ENCODE peak calls at places on chromosome 5, in ten cellular contexts. Q is psoas muscle; O is ovary; T is CD8-positive, alpha-beta T cell; G is hepatocyte; S is colonic mucosa; R is CD8-positive, alpha-beta memory T cell; I is left lung; C is mesendoderm; Z is HepG2. U is an unnamed sample.

GRCh38 chr5:57538341-57538955 is 55.8 kb upstream of the ACTBL2 start:
- DNase-seq in Q (no peak), O (no peak), T (no peak), G (no peak), S (no peak), R (no peak), I (no peak), C (no peak), Z (no peak), U (no peak)

GRCh38 chr5:160064979-160065619 is 54.2 kb downstream of the PWWP2A start:
- DNase-seq in Q (no peak), O (no peak), T (no peak), G (peak; percentile 73), S (peak; percentile 91), R (no peak), I (no peak), C (no peak), Z (no peak), U (no peak)

GRCh38 chr5:68730220-68731010 is 363.4 kb upstream of the SLC30A5 start:
- DNase-seq in Q (no peak), O (peak; percentile 41), T (no peak), G (peak; percentile 62), S (no peak), R (no peak), I (no peak), C (peak; percentile 39), Z (no peak), U (no peak)

GRCh38 chr5:137498736-137499505 is at the start of gene SPOCK1:
- DNase-seq in Q (peak; percentile 86), O (peak; percentile 25), T (peak; percentile 13), G (peak; percentile 94), S (peak; percentile 50), R (peak; percentile 27), I (peak; percentile 50), C (peak; percentile 83), Z (peak; percentile 14), U (peak; percentile 75)

GRCh38 chr5:1800470-1801060 is 642 bp upstream of the NDUFS6 start:
- DNase-seq in Q (no peak), O (no peak), T (no peak), G (no peak), S (peak; percentile 38), R (peak; percentile 70), I (peak; percentile 43), C (peak; percentile 37), Z (peak; percentile 25), U (no peak)

GRCh38 chr5:1779021-1779680 is 20.5 kb downstream of the MRPL36 start:
- DNase-seq in Q (no peak), O (peak; percentile 5), T (no peak), G (no peak), S (no peak), R (no peak), I (peak; percentile 20), C (no peak), Z (no peak), U (no peak)

GRCh38 chr5:9477537-9477936 is 68.3 kb downstream of the SEMA5A start:
- DNase-seq in Q (no peak), O (no peak), T (no peak), G (no peak), S (no peak), R (no peak), I (no peak), C (no peak), Z (no peak), U (no peak)

GRCh38 chr5:73706963-73707362 is 81.0 kb downstream of the ARHGEF28 start:
- DNase-seq in Q (no peak), O (no peak), T (no peak), G (no peak), S (no peak), R (no peak), I (no peak), C (no peak), Z (no peak), U (no peak)

GRCh38 chr5:3346111-3346820 is 249.4 kb upstream of the IRX1 start:
- DNase-seq in Q (peak; percentile 20), O (no peak), T (no peak), G (no peak), S (peak; percentile 5), R (no peak), I (no peak), C (no peak), Z (no peak), U (no peak)

GRCh38 chr5:3344671-3345070 is 251.0 kb upstream of the IRX1 start:
- DNase-seq in Q (peak; percentile 15), O (no peak), T (no peak), G (no peak), S (no peak), R (no peak), I (no peak), C (no peak), Z (no peak), U (no peak)

GRCh38 chr5:3343911-3344310 is 251.7 kb upstream of the IRX1 start:
- DNase-seq in Q (peak; percentile 3), O (no peak), T (no peak), G (no peak), S (no peak), R (no peak), I (no peak), C (no peak), Z (no peak), U (no peak)

GRCh38 chr5:3343211-3343610 is 252.4 kb upstream of the IRX1 start:
- DNase-seq in Q (peak; percentile 26), O (no peak), T (no peak), G (no peak), S (no peak), R (no peak), I (no peak), C (no peak), Z (no peak), U (no peak)

DNA sequence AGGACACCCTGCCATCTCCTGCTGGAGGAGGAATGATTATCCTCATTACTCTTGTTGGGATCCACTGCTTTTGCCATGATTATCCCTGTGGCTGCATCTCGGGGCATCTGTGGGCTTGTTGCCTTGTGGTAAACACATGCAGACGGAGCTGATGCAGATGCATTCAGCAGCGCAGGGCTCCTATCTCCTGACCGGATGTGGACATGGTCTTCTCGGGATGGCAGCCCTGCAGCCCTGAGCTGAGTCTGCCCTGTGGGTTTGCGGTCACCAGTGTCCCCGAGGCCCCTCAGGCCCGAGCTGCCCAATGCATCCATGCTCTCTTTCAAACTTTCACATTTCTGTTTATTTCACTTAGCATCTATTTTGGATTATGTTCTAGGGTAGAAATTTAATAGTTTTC is 250.4 kb upstream of the IRX1 start:
- DNase-seq in Q (peak; percentile 12), O (no peak), T (no peak), G (no peak), S (no peak), R (no peak), I (no peak), C (no peak), Z (no peak), U (no peak)
- H3K4me1 ChIP-seq in Q (no peaks in the 10 kb centered on the region), O (no peaks in the 10 kb centered on the region), T (no peaks in the 10 kb centered on the region), G (no peaks in the 10 kb centered on the region), S (no peaks in the 10 kb centered on the region), R (no peaks in the 10 kb centered on the region), I (no peaks in the 10 kb centered on the region), C (no peaks in the 10 kb centered on the region), Z (no peaks in the 10 kb centered on the region), U (no peaks in the 10 kb centered on the region)

DNA sequence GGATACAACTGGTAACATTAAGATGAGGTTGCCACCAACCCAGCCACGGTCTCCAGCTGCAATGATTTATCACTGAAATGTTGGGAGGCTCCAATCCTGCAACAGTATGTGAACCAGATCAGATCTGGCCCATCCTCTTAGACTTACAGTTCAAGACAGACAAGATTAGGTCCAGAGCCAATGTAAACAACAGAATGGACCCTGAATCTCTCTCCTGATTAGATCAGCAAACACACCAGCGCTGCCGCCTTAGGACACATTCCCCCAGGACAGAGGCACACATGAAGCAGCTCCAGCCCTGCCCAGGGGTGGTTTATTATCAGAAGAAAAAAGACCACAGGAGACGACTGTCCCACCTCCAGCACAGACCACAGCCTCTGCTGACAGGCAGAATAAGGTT is 82.1 kb downstream of the SLIT3 start:
- DNase-seq in Q (no peak), O (no peak), T (no peak), G (peak; percentile 30), S (no peak), R (no peak), I (no peak), C (peak; percentile 26), Z (peak; percentile 53), U (no peak)
- H3K4me1 ChIP-seq in Q (no peaks in the 10 kb centered on the region), O (no peaks in the 10 kb centered on the region), T (no peaks in the 10 kb centered on the region), G (peaks cover 31% of the 10 kb centered on the region), S (no peaks in the 10 kb centered on the region), R (no peaks in the 10 kb centered on the region), I (no peaks in the 10 kb centered on the region), C (peaks cover 9% of the 10 kb centered on the region), Z (peaks cover 14% of the 10 kb centered on the region), U (no peaks in the 10 kb centered on the region)

GRCh38 chr5:157965989-157966388 is 107.0 kb upstream of the CLINT1 start:
- DNase-seq in Q (no peak), O (no peak), T (no peak), G (no peak), S (no peak), R (no peak), I (no peak), C (no peak), Z (no peak), U (no peak)

GRCh38 chr5:157963244-157963643 is 104.3 kb upstream of the CLINT1 start:
- DNase-seq in Q (no peak), O (no peak), T (no peak), G (no peak), S (no peak), R (no peak), I (no peak), C (no peak), Z (no peak), U (no peak)

GRCh38 chr5:157965040-157965439 is 106.1 kb upstream of the CLINT1 start:
- DNase-seq in Q (no peak), O (no peak), T (no peak), G (no peak), S (no peak), R (no peak), I (no peak), C (peak; percentile 63), Z (no peak), U (no peak)

GRCh38 chr5:157961828-157962390 is 103.0 kb upstream of the CLINT1 start:
- DNase-seq in Q (no peak), O (no peak), T (no peak), G (no peak), S (no peak), R (no peak), I (no peak), C (no peak), Z (no peak), U (no peak)

DNA sequence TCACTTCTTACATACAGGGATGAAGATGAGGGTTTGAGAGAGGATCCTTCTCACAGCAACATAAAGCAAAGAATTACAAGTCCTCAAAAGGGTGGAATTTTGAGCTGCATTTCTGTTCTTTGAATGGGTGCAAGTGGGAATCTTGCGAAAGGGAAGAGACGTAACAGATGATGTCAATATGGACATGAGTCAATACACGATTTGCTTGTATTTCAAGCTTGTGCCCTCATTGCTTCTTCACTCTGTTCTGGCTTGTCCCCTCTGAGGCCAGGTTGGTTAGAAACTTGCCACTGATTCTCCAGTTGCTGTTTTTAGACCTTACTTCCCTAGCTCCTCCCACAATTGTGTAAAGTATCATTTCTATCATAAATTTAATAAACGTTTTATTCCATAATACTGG is 104.8 kb upstream of the CLINT1 start:
- DNase-seq in Q (no peak), O (no peak), T (no peak), G (no peak), S (no peak), R (no peak), I (no peak), C (no peak), Z (no peak), U (no peak)
- H3K4me1 ChIP-seq in Q (no peaks in the 10 kb centered on the region), O (no peaks in the 10 kb centered on the region), T (no peaks in the 10 kb centered on the region), G (no peaks in the 10 kb centered on the region), S (no peaks in the 10 kb centered on the region), R (no peaks in the 10 kb centered on the region), I (no peaks in the 10 kb centered on the region), C (peaks cover 2% of the 10 kb centered on the region), Z (no peaks in the 10 kb centered on the region), U (no peaks in the 10 kb centered on the region)

GRCh38 chr5:131377785-131378325 is 114.0 kb downstream of the CDC42SE2 start:
- DNase-seq in Q (no peak), O (no peak), T (no peak), G (no peak), S (no peak), R (no peak), I (no peak), C (no peak), Z (no peak), U (no peak)

GRCh38 chr5:131381792-131382191 is 117.9 kb downstream of the CDC42SE2 start:
- DNase-seq in Q (no peak), O (no peak), T (no peak), G (no peak), S (no peak), R (no peak), I (no peak), C (no peak), Z (no peak), U (no peak)

GRCh38 chr5:131381011-131381410 is 117.2 kb downstream of the CDC42SE2 start:
- DNase-seq in Q (no peak), O (no peak), T (no peak), G (no peak), S (no peak), R (no peak), I (no peak), C (no peak), Z (no peak), U (no peak)

GRCh38 chr5:131379071-131379538 is 115.3 kb downstream of the CDC42SE2 start:
- DNase-seq in Q (no peak), O (no peak), T (no peak), G (no peak), S (no peak), R (peak; percentile 56), I (no peak), C (no peak), Z (peak; percentile 26), U (no peak)

DNA sequence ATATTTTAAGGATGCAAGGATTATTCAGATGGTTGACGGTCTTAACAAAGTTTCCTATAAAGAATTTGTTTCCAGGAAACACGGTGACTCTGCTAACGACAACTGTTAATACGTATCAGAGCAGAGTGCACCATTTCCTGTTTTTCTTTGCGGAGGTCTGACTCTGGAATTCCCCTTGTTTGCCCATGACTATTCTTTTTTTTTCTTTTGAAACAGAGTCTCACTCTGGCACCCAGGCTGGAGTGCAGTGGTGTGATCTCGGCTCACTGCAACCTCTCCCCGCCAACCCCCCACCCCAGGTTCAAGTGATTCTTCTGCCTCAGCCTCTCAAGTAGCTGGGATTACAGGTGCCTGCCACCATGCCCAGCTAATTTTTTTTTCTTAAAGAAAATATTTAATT is 115.9 kb downstream of the CDC42SE2 start:
- DNase-seq in Q (no peak), O (no peak), T (peak; percentile 37), G (peak; percentile 11), S (no peak), R (peak; percentile 88), I (no peak), C (no peak), Z (peak; percentile 83), U (no peak)
- H3K4me1 ChIP-seq in Q (peaks cover 4% of the 10 kb centered on the region), O (peaks cover 4% of the 10 kb centered on the region), T (peaks cover 89% of the 10 kb centered on the region), G (peaks cover 9% of the 10 kb centered on the region), S (peaks cover 16% of the 10 kb centered on the region), R (peaks cover 89% of the 10 kb centered on the region), I (peaks cover 68% of the 10 kb centered on the region), C (no peaks in the 10 kb centered on the region), Z (peaks cover 74% of the 10 kb centered on the region), U (peaks cover 59% of the 10 kb centered on the region)